ENCODE peak calls at places on chromosomes 1 and 21, in seven cellular contexts. S is GM12865; A is CD8-positive, alpha-beta memory T cell; K is stimulated activated effector memory CD8-positive, alpha-beta T cell treated with anti-CD3 and anti-CD28 coated beads, Interleukin-12 subunit alpha, Interleukin-12 subunit beta, amount 100 ng/mL, for 72 hours; F is HEK293T; T is germinal center; B is AML-193. Y is an unnamed sample.

GRCh38 chr1:245304698-245305097 is 149.9 kb downstream of the KIF26B start:
- DNase-seq in A (no peak), B (no peak), S (no peak), K (no peak), T (no peak), F (no peak), Y (no peak)

GRCh38 chr21:16070207-16070651 is 340.4 kb downstream of the USP25 start:
- DNase-seq in B (no peak), F (no peak), K (no peak), S (no peak), A (no peak), T (no peak), Y (no peak)

GRCh38 chr1:247013391-247013790 is 5.5 kb upstream of the ZNF695 start:
- DNase-seq in S (no peak), K (no peak), T (no peak), F (no peak), A (no peak), B (no peak), Y (no peak)

GRCh38 chr1:43637267-43637666 is 12.7 kb upstream of the KDM4A start:
- DNase-seq in B (no peak), T (no peak), F (no peak), K (no peak), S (no peak), A (no peak), Y (no peak)

GRCh38 chr1:246795094-246795671 is 71.0 kb downstream of the SCCPDH start:
- DNase-seq in F (no peak), B (no peak), T (no peak), K (no peak), S (no peak), A (no peak), Y (no peak)

GRCh38 chr1:227913446-227913968 is 34.2 kb downstream of the WNT9A start:
- DNase-seq in A (no peak), T (no peak), F (no peak), K (no peak), S (no peak), B (no peak), Y (no peak)

GRCh38 chr1:67134692-67135091 is at the start of gene C1orf141:
- DNase-seq in B (no peak), A (no peak), F (no peak), K (no peak), T (peak; percentile 16), S (no peak), Y (no peak)

GRCh38 chr1:176195547-176195946 is 11.5 kb downstream of the COP1 start:
- DNase-seq in F (no peak), A (no peak), S (no peak), K (no peak), T (no peak), B (no peak), Y (no peak)

GRCh38 chr1:184802739-184803492 is 48.3 kb upstream of the EDEM3 start:
- DNase-seq in B (no peak), A (no peak), S (peak; percentile 33), T (peak; percentile 20), K (no peak), F (no peak), Y (no peak)

GRCh38 chr1:88058205-88058604 is 625.9 kb upstream of the PKN2 start:
- DNase-seq in A (no peak), F (no peak), K (no peak), T (no peak), B (no peak), S (no peak), Y (no peak)

GRCh38 chr1:161440312-161440894 is 64.9 kb upstream of the FCGR2A start:
- DNase-seq in S (peak; percentile 90), K (peak; percentile 89), B (no peak), F (peak; percentile 81), A (peak; percentile 39), T (peak; percentile 72), Y (peak; percentile 88)